ENCODE peak calls at places on chromosomes 12 and 14, in six cellular contexts. G, M, Y, W, L and D are unnamed samples.

GRCh38 chr12:49282302-49282701 is 12.6 kb upstream of the PRPH start:
- DNase-seq in G (no peak), M (no peak), Y (no peak), W (no peak), L (no peak), D (no peak)

GRCh38 chr14:93903342-93904184 is 23.6 kb upstream of the FAM181A start:
- DNase-seq in G (no peak), M (no peak), Y (no peak), W (no peak), L (no peak), D (peak)

GRCh38 chr12:47993491-47993890 is 10.8 kb downstream of the COL2A1 start:
- DNase-seq in G (no peak), M (no peak), Y (no peak), W (no peak), L (no peak), D (no peak)

GRCh38 chr14:69877492-69877891 is 1.7 kb upstream of the SMOC1 start:
- DNase-seq in G (no peak), M (no peak), Y (no peak), W (no peak), L (no peak), D (no peak)

GRCh38 chr12:105279460-105280056 is 43.6 kb upstream of the APPL2 start:
- DNase-seq in G (no peak), M (no peak), Y (no peak), W (peak), L (no peak), D (no peak)

GRCh38 chr14:58796636-58797429 is 159.1 kb downstream of the DACT1 start:
- DNase-seq in G (no peak), M (no peak), Y (no peak), W (no peak), L (no peak), D (no peak)

GRCh38 chr12:43789941-43790340 is 16.2 kb downstream of the TWF1 start:
- DNase-seq in G (no peak), M (no peak), Y (no peak), W (no peak), L (no peak), D (no peak)

GRCh38 chr14:101227611-101228594 is 324.4 kb upstream of the RTL1 start:
- DNase-seq in G (no peak), M (no peak), Y (no peak), W (no peak), L (no peak), D (no peak)

GRCh38 chr12:123520567-123521474 is 12.7 kb downstream of the RILPL1 start:
- DNase-seq in G (no peak), M (no peak), Y (no peak), W (no peak), L (peak), D (no peak)

GRCh38 chr12:113242018-113242418 is 20.8 kb downstream of the TPCN1 start:
- DNase-seq in G (no peak), M (no peak), Y (no peak), W (no peak), L (no peak), D (peak)

GRCh38 chr14:23573384-23573783 is 5.2 kb downstream of the JPH4 start:
- DNase-seq in G (no peak), M (no peak), Y (no peak), W (no peak), L (no peak), D (no peak)

GRCh38 chr12:92074889-92075288 is 70.8 kb downstream of the BTG1 start:
- DNase-seq in G (no peak), M (no peak), Y (no peak), W (no peak), L (no peak), D (no peak)

GRCh38 chr14:68637106-68638021 is 155.5 kb downstream of the ZFP36L1 start:
- DNase-seq in G (no peak), M (no peak), Y (no peak), W (no peak), L (peak), D (peak)

GRCh38 chr14:65949711-65950516 is 536.3 kb upstream of the CCDC196 start:
- DNase-seq in G (no peak), M (no peak), Y (no peak), W (no peak), L (peak), D (peak)

GRCh38 chr12:6792522-6793201 is 3.3 kb downstream of the CD4 start:
- DNase-seq in G (no peak), M (no peak), Y (peak), W (peak), L (peak), D (no peak)

GRCh38 chr12:26936559-26937442 is 980 bp downstream of the INTS13 start:
- DNase-seq in G (no peak), M (no peak), Y (no peak), W (no peak), L (no peak), D (no peak)

GRCh38 chr12:109609256-109609821 is 35.7 kb downstream of the MVK start:
- DNase-seq in G (no peak), M (no peak), Y (no peak), W (no peak), L (no peak), D (no peak)

GRCh38 chr12:43835264-43835655 is 621 bp upstream of the TMEM117 start:
- DNase-seq in G (no peak), M (no peak), Y (no peak), W (no peak), L (no peak), D (no peak)

GRCh38 chr14:44149597-44149996 is 357.5 kb downstream of the FSCB start:
- DNase-seq in G (no peak), M (no peak), Y (no peak), W (no peak), L (no peak), D (no peak)

GRCh38 chr14:50410921-50411320 is 14.2 kb upstream of the CDKL1 start:
- DNase-seq in G (no peak), M (no peak), Y (no peak), W (no peak), L (no peak), D (no peak)

GRCh38 chr14:64758711-64759554 is 54.7 kb downstream of the PLEKHG3 start:
- DNase-seq in G (no peak), M (no peak), Y (no peak), W (no peak), L (peak), D (no peak)

GRCh38 chr14:56333361-56334279 is 215.4 kb downstream of the PELI2 start:
- DNase-seq in G (no peak), M (no peak), Y (no peak), W (no peak), L (no peak), D (no peak)

GRCh38 chr12:56151672-56152131 is 685 bp upstream of the MYL6B start:
- DNase-seq in G (no peak), M (peak), Y (no peak), W (peak), L (no peak), D (peak)

GRCh38 chr12:54197037-54197909 is 8.5 kb upstream of the SMUG1 start:
- DNase-seq in G (no peak), M (no peak), Y (no peak), W (no peak), L (no peak), D (no peak)

GRCh38 chr14:101581806-101582205 is 20.5 kb downstream of the DIO3 start:
- DNase-seq in G (no peak), M (no peak), Y (no peak), W (no peak), L (no peak), D (no peak)

GRCh38 chr12:26523708-26524150 is 309.3 kb downstream of the ITPR2 start:
- DNase-seq in G (peak), M (no peak), Y (peak), W (no peak), L (peak), D (peak)

GRCh38 chr14:75381642-75382041 is 46.2 kb upstream of the JDP2 start:
- DNase-seq in G (no peak), M (no peak), Y (no peak), W (no peak), L (no peak), D (no peak)

GRCh38 chr12:66352197-66352596 is 49.9 kb downstream of the HELB start:
- DNase-seq in G (no peak), M (no peak), Y (no peak), W (no peak), L (peak), D (no peak)

GRCh38 chr12:3283137-3283680 is 206.0 kb downstream of the TSPAN9 start:
- DNase-seq in G (no peak), M (no peak), Y (no peak), W (no peak), L (no peak), D (no peak)

GRCh38 chr14:52325632-52326031 is 11.5 kb downstream of the PTGER2 start:
- DNase-seq in G (no peak), M (no peak), Y (no peak), W (no peak), L (no peak), D (no peak)

GRCh38 chr14:76767681-76768055 is 6.4 kb downstream of the VASH1 start:
- DNase-seq in G (no peak), M (no peak), Y (no peak), W (no peak), L (no peak), D (no peak)

GRCh38 chr14:36579573-36580140 is 2.8 kb downstream of the NKX2-8 start:
- DNase-seq in G (no peak), M (no peak), Y (no peak), W (no peak), L (no peak), D (no peak)

GRCh38 chr12:130164931-130165330 is 2.7 kb downstream of the FZD10 start:
- DNase-seq in G (no peak), M (no peak), Y (no peak), W (no peak), L (no peak), D (peak)

GRCh38 chr12:124428792-124429281 is 133.9 kb downstream of the RFLNA start:
- DNase-seq in G (no peak), M (no peak), Y (no peak), W (no peak), L (no peak), D (no peak)

GRCh38 chr14:59028476-59029202 is 159.8 kb upstream of the DAAM1 start:
- DNase-seq in G (no peak), M (no peak), Y (peak), W (no peak), L (peak), D (no peak)

GRCh38 chr12:57872362-57872761 is 25.8 kb upstream of the CTDSP2 start:
- DNase-seq in G (no peak), M (no peak), Y (no peak), W (no peak), L (no peak), D (no peak)

GRCh38 chr12:64181504-64182291 is 40.4 kb downstream of the KICS2 start:
- DNase-seq in G (no peak), M (no peak), Y (peak), W (no peak), L (peak), D (no peak)
- TF ChIP-seq CTCF in G (peak), M (no peak), Y (peak), W (no peak), L (peak), D (peak)

DNA sequence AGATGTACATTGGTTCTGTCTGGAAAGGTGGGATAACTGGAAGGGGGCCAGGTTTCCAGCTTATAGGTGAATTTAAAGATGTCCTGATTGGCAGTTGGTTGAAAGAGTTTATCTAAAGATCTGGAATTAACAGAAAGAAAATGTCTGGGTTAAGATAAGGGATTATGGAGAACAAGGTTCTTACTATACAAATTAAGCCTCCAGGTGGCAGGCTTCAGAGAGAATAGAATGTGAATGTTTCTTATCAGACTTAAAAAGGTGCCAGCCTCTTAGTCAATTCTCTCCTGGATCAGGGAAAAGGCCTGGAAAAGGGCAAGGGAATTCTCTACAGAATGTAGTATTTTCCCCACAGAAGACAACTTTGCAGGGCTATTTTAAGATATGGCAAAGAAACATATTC is 53.1 kb downstream of the CNTN1 start:
- DNase-seq in G (no peak), M (no peak), Y (no peak), W (no peak), L (no peak), D (no peak)
- TF ChIP-seq CTCF in G (no peak), M (no peak), Y (no peak), W (no peak), L (no peak), D (no peak)

DNA sequence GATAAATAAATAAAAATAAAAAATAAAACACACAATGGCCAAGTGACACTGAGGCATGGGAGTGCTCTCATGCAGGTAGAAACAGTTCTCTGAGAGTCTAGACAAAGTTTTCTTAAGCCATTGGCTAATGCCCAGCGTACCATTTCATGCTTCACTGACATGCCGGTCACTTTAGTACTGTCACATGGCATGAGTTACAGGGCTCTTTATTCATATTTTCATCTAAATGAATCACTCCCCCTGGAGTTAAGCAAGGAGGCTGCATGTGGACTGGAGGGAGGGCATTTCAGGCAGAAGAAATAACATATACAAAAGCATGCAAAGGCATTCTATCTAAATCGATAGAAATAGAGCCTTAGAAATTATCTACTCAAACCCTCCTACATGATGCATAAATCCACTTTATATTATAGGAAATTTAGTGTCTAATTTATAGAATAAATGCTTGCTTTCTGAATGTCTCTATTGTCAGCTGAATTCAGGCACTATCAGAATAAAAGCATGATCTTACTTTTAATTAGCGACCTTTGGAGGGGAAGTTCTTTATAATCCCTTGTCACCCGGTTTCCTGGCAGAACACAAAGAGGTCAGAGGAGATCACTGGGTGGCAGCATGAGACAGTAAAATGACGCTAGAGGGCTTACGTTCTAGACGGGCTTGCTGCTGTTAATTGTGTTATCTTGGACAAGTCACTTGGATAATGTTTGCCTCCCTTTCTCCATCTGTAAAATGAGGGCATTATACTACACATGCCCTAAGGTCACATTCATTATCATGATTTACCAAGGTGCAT is 17.5 kb downstream of the DYRK4 start:
- DNase-seq in G (no peak), M (no peak), Y (no peak), W (no peak), L (no peak), D (no peak)
- TF ChIP-seq CTCF in G (peak), M (no peak), Y (no peak), W (peak), L (peak), D (peak)

GRCh38 chr12:12889701-12890100 is 1.7 kb upstream of the GPRC5A start:
- DNase-seq in G (no peak), M (no peak), Y (no peak), W (no peak), L (no peak), D (no peak)

GRCh38 chr12:12892670-12893290 is 1.4 kb downstream of the GPRC5A start:
- DNase-seq in G (no peak), M (no peak), Y (no peak), W (no peak), L (no peak), D (peak)

GRCh38 chr12:12891646-12892355 is 439 bp downstream of the GPRC5A start:
- DNase-seq in G (no peak), M (no peak), Y (no peak), W (no peak), L (no peak), D (no peak)

GRCh38 chr12:12890492-12890814 is 909 bp upstream of the GPRC5A start:
- DNase-seq in G (no peak), M (no peak), Y (no peak), W (no peak), L (no peak), D (peak)

DNA sequence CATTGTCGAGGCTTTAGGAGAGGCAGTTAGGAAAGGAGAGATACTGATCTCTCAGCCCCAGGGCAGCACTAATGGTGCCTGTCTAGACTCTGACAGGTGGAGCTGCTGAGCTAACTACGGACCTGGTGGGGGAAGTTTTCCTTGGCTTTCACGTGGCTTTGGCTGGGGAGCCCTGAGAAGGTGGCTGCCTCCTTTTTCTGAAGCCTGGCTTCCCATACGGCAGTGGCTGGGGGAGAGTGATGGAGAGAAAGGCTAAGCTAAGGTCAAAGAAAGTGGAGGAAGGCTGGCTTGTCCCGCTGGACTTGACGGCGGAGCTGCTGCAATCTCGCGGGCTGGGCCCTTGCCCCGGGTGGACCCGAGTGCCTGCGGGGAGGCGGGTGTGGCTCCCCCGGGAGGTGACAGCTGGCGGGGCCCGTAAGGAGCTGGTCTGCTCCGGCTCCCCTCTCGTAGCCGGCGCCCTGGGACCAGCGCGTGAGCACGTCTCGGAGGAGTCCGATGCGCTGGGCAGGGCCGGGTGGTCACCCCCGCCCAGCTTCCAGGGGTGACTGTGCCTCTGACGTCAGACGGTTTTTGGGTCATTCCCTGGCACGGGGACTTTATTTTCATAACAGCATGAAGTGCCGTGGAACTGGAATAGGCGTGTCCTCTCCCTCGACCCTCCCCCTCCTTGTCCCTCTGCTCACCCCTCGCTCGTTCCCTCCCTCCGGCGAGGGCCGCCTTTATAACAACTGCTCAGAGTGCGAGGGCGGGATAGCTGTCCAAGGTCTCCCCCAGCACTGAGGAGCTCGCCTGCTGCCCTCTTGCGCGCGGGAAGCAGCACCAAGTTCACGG is at the start of gene GPRC5A:
- DNase-seq in G (no peak), M (no peak), Y (peak), W (peak), L (peak), D (peak)
- TF ChIP-seq CTCF in G (no peak), M (no peak), Y (peak), W (no peak), L (no peak), D (peak)

GRCh38 chr14:103885509-103885932 is 38.1 kb upstream of the PPP1R13B start:
- DNase-seq in G (no peak), M (no peak), Y (no peak), W (no peak), L (no peak), D (no peak)

GRCh38 chr14:103887170-103887501 is 39.8 kb upstream of the PPP1R13B start:
- DNase-seq in G (no peak), M (no peak), Y (no peak), W (no peak), L (no peak), D (no peak)

GRCh38 chr14:103887557-103888115 is 40.3 kb upstream of the PPP1R13B start:
- DNase-seq in G (no peak), M (no peak), Y (no peak), W (no peak), L (no peak), D (no peak)

GRCh38 chr14:103884854-103885253 is 37.5 kb upstream of the PPP1R13B start:
- DNase-seq in G (no peak), M (no peak), Y (no peak), W (no peak), L (no peak), D (no peak)

DNA sequence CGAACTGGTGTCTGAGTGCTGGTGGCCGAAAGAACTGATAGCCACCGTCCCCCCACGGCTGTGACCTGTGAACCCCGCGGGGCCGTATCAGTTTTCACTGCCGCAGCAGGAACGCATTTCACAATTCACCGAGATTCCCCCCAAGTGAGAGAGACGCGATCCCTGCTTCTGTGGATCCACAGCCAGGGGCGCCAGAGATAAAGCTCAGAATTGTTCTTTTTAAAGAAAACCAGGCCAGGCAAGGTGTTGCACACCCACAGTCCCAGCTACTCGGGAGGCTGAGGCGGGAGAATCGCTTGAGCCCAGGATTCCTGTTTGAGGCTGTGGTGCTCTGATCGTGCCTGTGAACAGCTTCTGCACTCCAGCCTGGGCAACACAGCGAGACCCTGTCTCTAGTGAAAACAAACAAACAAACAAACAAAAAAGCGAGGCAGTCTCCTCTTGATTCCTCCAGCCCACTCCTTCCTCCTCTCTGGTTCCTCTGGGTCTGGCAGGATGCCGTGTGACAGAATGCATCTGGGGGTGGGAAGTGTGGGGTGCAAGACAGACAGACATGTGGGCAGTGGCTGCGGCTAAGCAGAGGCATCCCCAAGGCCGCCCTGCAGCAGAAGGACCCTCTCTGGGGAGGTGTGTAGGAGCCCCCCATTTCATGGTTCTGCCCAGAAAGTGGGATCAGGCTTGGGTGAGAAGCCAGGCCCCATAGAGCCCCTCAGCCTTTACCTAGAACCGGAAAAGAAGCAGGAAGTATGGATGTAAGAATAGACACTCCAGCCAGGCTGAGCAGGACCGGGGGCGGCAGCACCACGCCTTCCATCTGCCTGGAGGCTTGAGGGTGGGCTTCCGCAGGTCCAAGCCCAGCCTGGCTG is 39.2 kb upstream of the PPP1R13B start:
- DNase-seq in G (no peak), M (no peak), Y (no peak), W (no peak), L (no peak), D (no peak)
- TF ChIP-seq CTCF in G (no peak), M (no peak), Y (no peak), W (no peak), L (no peak), D (no peak)

GRCh38 chr12:131755305-131756113 is 44.6 kb downstream of the SFSWAP start:
- DNase-seq in G (no peak), M (no peak), Y (no peak), W (no peak), L (no peak), D (no peak)
- TF ChIP-seq CTCF in G (peak), M (no peak), Y (no peak), W (peak), L (peak), D (peak)